ENCODE peak calls at places on chromosomes 4 and X, in four cellular contexts. G, C, J and V are unnamed samples.

GRCh38 chrX:135688137-135688536 is 25.3 kb upstream of the CT45A1 start:
- DNase-seq in G (no peak), C (peak; percentile 5), J (no peak), V (no peak)

GRCh38 chrX:68685722-68686683 is 38.5 kb downstream of the STARD8 start:
- DNase-seq in G (peak; percentile 76), C (peak; percentile 50), J (peak; percentile 63), V (peak; percentile 45)

GRCh38 chrX:68823413-68824151 is 5.2 kb upstream of the EFNB1 start:
- DNase-seq in G (no peak), C (no peak), J (no peak), V (no peak)

GRCh38 chr4:30962949-30963348 is 242.8 kb downstream of the PCDH7 start:
- DNase-seq in G (peak; percentile 88), C (no peak), J (peak; percentile 87), V (peak; percentile 87)

GRCh38 chr4:1381944-1382541 is 24.2 kb downstream of the NKX1-1 start:
- DNase-seq in G (no peak), C (peak; percentile 72), J (no peak), V (no peak)

GRCh38 chr4:100841911-100842310 is 324.1 kb upstream of the EMCN start:
- DNase-seq in G (no peak), C (no peak), J (peak; percentile 52), V (peak; percentile 47)

GRCh38 chr4:127624176-127624575 is 8.6 kb upstream of the INTU start:
- DNase-seq in G (no peak), C (no peak), J (no peak), V (no peak)

GRCh38 chr4:15665738-15666365 is 10.7 kb upstream of the FBXL5 start:
- DNase-seq in G (peak; percentile 58), C (no peak), J (peak; percentile 52), V (peak; percentile 45)

GRCh38 chr4:1851160-1851559 is 4.8 kb downstream of the LETM1 start:
- DNase-seq in G (no peak), C (no peak), J (no peak), V (no peak)

GRCh38 chrX:8139713-8140112 is 31.4 kb downstream of the VCX2 start:
- DNase-seq in G (no peak), C (no peak), J (peak; percentile 81), V (peak; percentile 75)

GRCh38 chrX:79169484-79169883 is 25.0 kb downstream of the GPR174 start:
- DNase-seq in G (no peak), C (no peak), J (no peak), V (no peak)

GRCh38 chrX:10945463-10945862 is 165.7 kb upstream of the HCCS start:
- DNase-seq in G (no peak), C (no peak), J (peak; percentile 49), V (peak; percentile 30)

GRCh38 chr4:39565925-39566630 is 38.8 kb upstream of the UGDH start:
- DNase-seq in G (peak; percentile 96), C (no peak), J (peak; percentile 95), V (peak; percentile 94)

GRCh38 chrX:56728321-56728720 is 722 bp upstream of the NBDY start:
- DNase-seq in G (no peak), C (no peak), J (peak; percentile 9), V (no peak)

GRCh38 chrX:12011075-12011474 is 127.2 kb upstream of the FRMPD4 start:
- DNase-seq in G (peak; percentile 81), C (no peak), J (peak; percentile 53), V (peak; percentile 37)

GRCh38 chr4:66275381-66276060 is 605.2 kb upstream of the EPHA5 start:
- DNase-seq in G (no peak), C (no peak), J (peak; percentile 12), V (peak; percentile 12)

GRCh38 chrX:151515233-151515632 is 48.2 kb upstream of the PASD1 start:
- DNase-seq in G (no peak), C (no peak), J (no peak), V (no peak)

GRCh38 chrX:21798677-21799219 is 40.7 kb upstream of the MBTPS2 start:
- DNase-seq in G (peak; percentile 28), C (no peak), J (peak; percentile 93), V (peak; percentile 91)

GRCh38 chrX:45709381-45709780 is 508.7 kb upstream of the DIPK2B start:
- DNase-seq in G (peak; percentile 44), C (no peak), J (peak; percentile 22), V (no peak)

GRCh38 chr4:26048962-26049361 is 134.9 kb downstream of the SMIM20 start:
- DNase-seq in G (no peak), C (no peak), J (peak; percentile 39), V (peak; percentile 15)

GRCh38 chrX:23694606-23695005 is 27.3 kb downstream of the PRDX4 start:
- DNase-seq in G (peak; percentile 57), C (peak; percentile 76), J (peak; percentile 37), V (peak; percentile 19)

DNA sequence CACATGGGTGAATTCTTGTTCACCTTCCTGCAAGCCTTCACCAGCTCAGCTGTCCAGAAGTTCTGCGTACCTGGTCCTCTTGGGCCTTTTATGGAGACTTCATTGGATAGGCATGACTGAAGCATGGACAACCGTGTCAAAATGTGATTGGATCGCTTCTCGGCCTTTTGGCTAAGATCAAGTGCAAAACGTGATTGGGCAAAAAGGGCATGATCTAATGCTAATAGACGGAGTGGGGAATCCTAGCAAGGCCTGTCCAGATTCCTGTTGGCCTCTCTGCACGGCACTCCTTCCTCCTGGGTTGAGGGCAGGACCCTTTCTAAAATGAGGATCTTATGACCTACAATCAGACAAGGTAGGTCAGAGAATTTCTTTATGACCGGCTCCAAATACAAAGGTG is 24.9 kb downstream of the PRDX4 start:
- DNase-seq in G (no peak), C (no peak), J (no peak), V (no peak)
- H2AFZ ChIP-seq in G (no peak overlapping the region), C (no peak overlapping the region), J (no peak overlapping the region), V (no peak overlapping the region)

GRCh38 chr4:53497446-53498069 is 93.7 kb downstream of the LNX1 start:
- DNase-seq in G (peak; percentile 59), C (peak; percentile 47), J (peak; percentile 63), V (no peak)
- TF ChIP-seq CTCF in G (no peak), C (no peak), J (no peak), V (no peak)

GRCh38 chrX:54920610-54921426 is at the start of gene TRO:
- DNase-seq in G (peak; percentile 10), C (peak; percentile 68), J (peak; percentile 29), V (no peak)
- H2AFZ ChIP-seq in G (peak within 1 kb of the TSS; percentile 86), C (peak within 1 kb of the TSS; percentile 96), J (peak within 1 kb of the TSS; percentile 73), V (peak within 1 kb of the TSS; percentile 96)

DNA sequence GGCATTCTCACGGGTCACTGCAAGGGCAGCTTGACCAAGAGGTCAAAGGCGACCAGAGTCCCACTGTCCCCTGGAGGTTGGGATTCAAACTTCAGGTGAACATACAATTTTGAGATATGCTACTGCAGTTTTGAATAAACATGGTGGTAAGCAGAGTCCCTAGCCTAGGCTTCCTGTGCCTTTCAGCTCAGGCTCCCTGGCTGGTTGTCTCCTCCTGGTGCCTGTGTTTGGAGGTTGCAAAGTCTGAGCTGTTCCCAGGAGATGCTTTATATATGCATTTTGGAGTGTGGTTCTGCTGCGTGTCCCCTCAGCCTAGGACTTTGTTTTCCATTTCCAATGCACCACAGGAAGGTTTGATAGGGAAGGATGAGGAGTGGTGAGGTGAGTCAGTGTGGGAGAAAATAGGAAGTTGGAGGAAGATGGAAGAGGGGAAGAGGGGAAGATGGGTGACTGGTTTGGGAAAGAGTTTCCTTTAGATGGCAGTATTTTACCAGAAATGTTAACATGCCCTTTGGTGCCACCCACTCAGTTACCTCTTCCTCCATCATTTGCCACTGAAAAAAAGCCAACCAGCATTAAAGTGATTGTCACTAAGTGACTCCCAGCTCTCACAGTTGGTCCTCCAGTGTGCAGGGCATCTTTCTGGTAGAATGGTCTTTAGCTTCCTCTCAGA is 211.7 kb upstream of the AGTR2 start:
- DNase-seq in G (no peak), C (peak; percentile 24), J (no peak), V (no peak)
- TF ChIP-seq CTCF in G (no peak), C (peak; percentile 29), J (no peak), V (no peak)

DNA sequence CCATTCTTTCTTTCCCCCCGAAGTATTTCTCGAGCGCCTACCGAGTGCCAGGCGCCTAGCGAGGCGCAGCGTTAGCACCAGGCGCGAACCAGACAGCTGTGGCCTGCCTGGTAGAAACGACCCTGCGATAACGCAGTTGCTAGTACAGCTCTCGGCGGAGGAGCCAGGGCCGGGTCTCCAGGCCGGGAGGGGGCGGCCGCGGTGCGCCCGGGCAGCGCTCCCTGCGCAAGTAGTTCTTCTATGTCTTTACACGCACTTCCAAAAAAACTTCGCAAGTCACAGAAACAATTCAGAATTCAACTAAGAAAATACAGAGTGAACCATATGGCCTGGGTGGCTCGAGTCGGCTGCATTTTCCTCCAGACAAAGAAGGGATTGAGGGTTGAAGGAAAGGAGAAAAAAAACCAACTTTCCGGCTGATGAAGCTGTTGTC is 7.0 kb upstream of the NEUROG2 start:
- DNase-seq in G (peak; percentile 66), C (peak; percentile 85), J (peak; percentile 57), V (peak; percentile 24)
- H2AFZ ChIP-seq in G (peak overlapping the region; percentile 73), C (peak overlapping the region; percentile 0), J (no peak overlapping the region), V (peak overlapping the region; percentile 47)

DNA sequence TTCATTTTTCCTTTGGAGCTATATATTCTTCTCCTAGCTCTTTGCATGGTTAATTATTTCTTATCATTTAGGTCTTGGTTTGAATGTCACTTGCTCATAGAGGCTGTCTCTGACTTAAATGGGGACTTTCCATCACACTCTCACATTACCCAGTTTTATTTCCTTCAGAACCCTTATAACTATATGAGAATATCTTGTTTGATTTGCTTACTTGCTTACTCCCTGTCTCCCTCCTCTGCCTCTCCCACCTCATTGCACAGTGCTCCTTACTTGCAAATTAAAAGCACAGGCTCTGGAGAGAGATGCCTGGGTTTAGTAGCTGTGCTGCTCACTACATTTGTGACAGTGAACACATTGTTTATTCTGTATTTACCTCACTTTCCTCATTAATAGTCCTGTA is 174.6 kb downstream of the SOWAHB start:
- DNase-seq in G (peak; percentile 63), C (no peak), J (peak; percentile 39), V (no peak)
- TF ChIP-seq CTCF in G (peak; percentile 36), C (no peak), J (peak; percentile 48), V (no peak)

GRCh38 chr4:134812611-134813010 is 611.0 kb upstream of the PABPC4L start:
- DNase-seq in G (no peak), C (no peak), J (no peak), V (no peak)
- H2AFZ ChIP-seq in G (no peak overlapping the region), C (no peak overlapping the region), J (no peak overlapping the region), V (no peak overlapping the region)

GRCh38 chr4:8547108-8547911 is 32.9 kb upstream of the GPR78 start:
- DNase-seq in G (peak; percentile 51), C (peak; percentile 56), J (peak; percentile 67), V (peak; percentile 57)
- TF ChIP-seq CTCF in G (peak; percentile 35), C (peak; percentile 59), J (peak; percentile 15), V (peak; percentile 15)

DNA sequence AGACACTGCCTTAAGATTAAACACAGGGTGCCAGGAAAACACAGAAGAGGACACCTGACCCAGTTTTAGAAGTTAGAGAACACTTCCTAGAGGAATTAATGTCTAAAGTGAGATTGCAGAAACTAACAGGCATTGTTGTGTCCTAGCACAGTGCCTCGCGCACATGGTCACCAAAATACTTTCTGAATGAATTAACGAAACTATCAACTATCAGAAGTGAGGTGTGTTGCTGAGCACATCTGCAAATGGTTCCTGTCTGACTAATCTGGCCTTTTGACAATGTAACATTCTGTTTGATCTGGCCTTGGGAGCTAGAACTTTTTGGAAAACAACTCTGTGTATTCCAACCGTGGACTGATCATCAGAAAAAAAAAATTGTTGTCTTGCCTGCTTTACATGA is 556.8 kb upstream of the LCORL start:
- DNase-seq in G (no peak), C (no peak), J (no peak), V (no peak)
- H2AFZ ChIP-seq in G (no peak overlapping the region), C (peak overlapping the region; percentile 82), J (no peak overlapping the region), V (no peak overlapping the region)